ENCODE peak calls at places on chromosomes 4 and X, in nine cellular contexts. One of them, this sample, is unnamed.
A peak's percentile ranks its signal among the peaks of the same experiment; 100 is the strongest.

GRCh38 chr4:2390780-2391490 is 27.5 kb downstream of the ZFYVE28 start:
- DNase-seq in NCI-H748 treated with DMSO at 0.1 percent for 48 hours: no peak
- DNase-seq in HTR-8/SVneo: no peak
- DNase-seq in GM12892: no peak
- DNase-seq in stromal cell of bone marrow: no peak
- DNase-seq in body of pancreas: no peak
- DNase-seq in pulmonary artery endothelial cell: no peak
- DNase-seq in CD4-positive, alpha-beta T cell: no peak
- DNase-seq in stimulated activated CD8-positive, alpha-beta memory T cell treated with anti-CD3 and anti-CD28 coated beads, Interleukin-4, amount 100 ng/mL, for 4 hours: no peak
- DNase-seq in this sample: no peak

GRCh38 chr4:120232050-120232449 is 165.4 kb upstream of the MAD2L1 start:
- DNase-seq in stromal cell of bone marrow: no peak
- DNase-seq in stimulated activated CD8-positive, alpha-beta memory T cell treated with anti-CD3 and anti-CD28 coated beads, Interleukin-4, amount 100 ng/mL, for 4 hours: no peak
- DNase-seq in pulmonary artery endothelial cell: no peak
- DNase-seq in HTR-8/SVneo: no peak
- DNase-seq in CD4-positive, alpha-beta T cell: no peak
- DNase-seq in GM12892: no peak
- DNase-seq in NCI-H748 treated with DMSO at 0.1 percent for 48 hours: no peak
- DNase-seq in body of pancreas: no peak
- DNase-seq in this sample: no peak

GRCh38 chr4:121720109-121720508 is 23.3 kb upstream of the ANXA5 start:
- DNase-seq in GM12892: no peak
- DNase-seq in pulmonary artery endothelial cell: no peak
- DNase-seq in CD4-positive, alpha-beta T cell: no peak
- DNase-seq in body of pancreas: no peak
- DNase-seq in HTR-8/SVneo: no peak
- DNase-seq in stimulated activated CD8-positive, alpha-beta memory T cell treated with anti-CD3 and anti-CD28 coated beads, Interleukin-4, amount 100 ng/mL, for 4 hours: no peak
- DNase-seq in stromal cell of bone marrow: no peak
- DNase-seq in NCI-H748 treated with DMSO at 0.1 percent for 48 hours: no peak
- DNase-seq in this sample: no peak

GRCh38 chrX:154379569-154379951 is 465 bp downstream of the EMD start:
- DNase-seq in HTR-8/SVneo: no peak
- DNase-seq in GM12892: no peak
- DNase-seq in NCI-H748 treated with DMSO at 0.1 percent for 48 hours: no peak
- DNase-seq in stromal cell of bone marrow: no peak
- DNase-seq in pulmonary artery endothelial cell: no peak
- DNase-seq in stimulated activated CD8-positive, alpha-beta memory T cell treated with anti-CD3 and anti-CD28 coated beads, Interleukin-4, amount 100 ng/mL, for 4 hours: no peak
- DNase-seq in CD4-positive, alpha-beta T cell: no peak
- DNase-seq in body of pancreas: no peak
- DNase-seq in this sample: no peak

GRCh38 chrX:122703762-122704161 is 480.3 kb upstream of the GRIA3 start:
- DNase-seq in stromal cell of bone marrow: no peak
- DNase-seq in CD4-positive, alpha-beta T cell: no peak
- DNase-seq in pulmonary artery endothelial cell: no peak
- DNase-seq in HTR-8/SVneo: no peak
- DNase-seq in body of pancreas: no peak
- DNase-seq in GM12892: no peak
- DNase-seq in stimulated activated CD8-positive, alpha-beta memory T cell treated with anti-CD3 and anti-CD28 coated beads, Interleukin-4, amount 100 ng/mL, for 4 hours: no peak
- DNase-seq in NCI-H748 treated with DMSO at 0.1 percent for 48 hours: no peak
- DNase-seq in this sample: no peak

GRCh38 chr4:55947912-55948725 is 626 bp upstream of the CEP135 start:
- DNase-seq in body of pancreas: no peak
- DNase-seq in CD4-positive, alpha-beta T cell: peak; percentile 16
- DNase-seq in pulmonary artery endothelial cell: peak; percentile 95
- DNase-seq in stimulated activated CD8-positive, alpha-beta memory T cell treated with anti-CD3 and anti-CD28 coated beads, Interleukin-4, amount 100 ng/mL, for 4 hours: peak; percentile 10
- DNase-seq in stromal cell of bone marrow: peak; percentile 83
- DNase-seq in HTR-8/SVneo: peak; percentile 59
- DNase-seq in GM12892: no peak
- DNase-seq in NCI-H748 treated with DMSO at 0.1 percent for 48 hours: peak; percentile 45
- DNase-seq in this sample: no peak

GRCh38 chrX:153900806-153901752 is 3.4 kb upstream of the AVPR2 start:
- DNase-seq in HTR-8/SVneo: peak; percentile 81
- DNase-seq in NCI-H748 treated with DMSO at 0.1 percent for 48 hours: no peak
- DNase-seq in body of pancreas: no peak
- DNase-seq in pulmonary artery endothelial cell: no peak
- DNase-seq in stimulated activated CD8-positive, alpha-beta memory T cell treated with anti-CD3 and anti-CD28 coated beads, Interleukin-4, amount 100 ng/mL, for 4 hours: peak; percentile 12
- DNase-seq in CD4-positive, alpha-beta T cell: peak; percentile 23
- DNase-seq in GM12892: peak; percentile 77
- DNase-seq in stromal cell of bone marrow: peak; percentile 58
- DNase-seq in this sample: no peak

GRCh38 chr4:3873446-3874415 is 107.5 kb downstream of the ADRA2C start:
- DNase-seq in pulmonary artery endothelial cell: no peak
- DNase-seq in body of pancreas: no peak
- DNase-seq in HTR-8/SVneo: no peak
- DNase-seq in stromal cell of bone marrow: no peak
- DNase-seq in GM12892: no peak
- DNase-seq in stimulated activated CD8-positive, alpha-beta memory T cell treated with anti-CD3 and anti-CD28 coated beads, Interleukin-4, amount 100 ng/mL, for 4 hours: no peak
- DNase-seq in NCI-H748 treated with DMSO at 0.1 percent for 48 hours: no peak
- DNase-seq in CD4-positive, alpha-beta T cell: no peak
- DNase-seq in this sample: no peak

GRCh38 chr4:141314627-141315026 is 93.9 kb downstream of the ZNF330 start:
- DNase-seq in GM12892: no peak
- DNase-seq in stromal cell of bone marrow: no peak
- DNase-seq in HTR-8/SVneo: no peak
- DNase-seq in pulmonary artery endothelial cell: no peak
- DNase-seq in NCI-H748 treated with DMSO at 0.1 percent for 48 hours: no peak
- DNase-seq in stimulated activated CD8-positive, alpha-beta memory T cell treated with anti-CD3 and anti-CD28 coated beads, Interleukin-4, amount 100 ng/mL, for 4 hours: no peak
- DNase-seq in CD4-positive, alpha-beta T cell: no peak
- DNase-seq in body of pancreas: no peak
- DNase-seq in this sample: no peak

GRCh38 chrX:11929476-11929875 is 171.4 kb downstream of the MSL3 start:
- DNase-seq in GM12892: no peak
- DNase-seq in stimulated activated CD8-positive, alpha-beta memory T cell treated with anti-CD3 and anti-CD28 coated beads, Interleukin-4, amount 100 ng/mL, for 4 hours: no peak
- DNase-seq in pulmonary artery endothelial cell: no peak
- DNase-seq in CD4-positive, alpha-beta T cell: no peak
- DNase-seq in NCI-H748 treated with DMSO at 0.1 percent for 48 hours: no peak
- DNase-seq in stromal cell of bone marrow: no peak
- DNase-seq in HTR-8/SVneo: no peak
- DNase-seq in body of pancreas: no peak
- DNase-seq in this sample: no peak

GRCh38 chr4:80492761-80493160 is 157.2 kb downstream of the CFAP299 start:
- DNase-seq in body of pancreas: no peak
- DNase-seq in HTR-8/SVneo: no peak
- DNase-seq in stimulated activated CD8-positive, alpha-beta memory T cell treated with anti-CD3 and anti-CD28 coated beads, Interleukin-4, amount 100 ng/mL, for 4 hours: no peak
- DNase-seq in CD4-positive, alpha-beta T cell: peak; percentile 40
- DNase-seq in pulmonary artery endothelial cell: no peak
- DNase-seq in GM12892: no peak
- DNase-seq in NCI-H748 treated with DMSO at 0.1 percent for 48 hours: no peak
- DNase-seq in stromal cell of bone marrow: no peak
- DNase-seq in this sample: no peak